ENCODE peak calls at places on chromosomes 4 and X, in eight cellular contexts. V is heart left ventricle, N is lower leg skin, H is body of pancreas, C is thyroid gland, M is uterus, D is upper lobe of left lung, L is suprapubic skin. X is an unnamed sample.

GRCh38 chr4:83150563-83151330 is 36.2 kb upstream of the PLAC8 start:
- DNase-seq in V (no peak), N (no peak), H (no peak), C (no peak), M (peak; percentile 35), D (no peak), L (no peak), X (no peak)

GRCh38 chrX:13398073-13398823 is 78.4 kb upstream of the ATXN3L start:
- DNase-seq in V (peak; percentile 17), N (no peak), H (peak; percentile 32), C (no peak), M (peak; percentile 45), D (peak; percentile 31), L (peak; percentile 66), X (peak; percentile 10)

GRCh38 chr4:56530269-56531148 is 24.9 kb downstream of the ARL9 start:
- DNase-seq in V (peak; percentile 82), N (peak; percentile 96), H (peak; percentile 80), C (peak; percentile 78), M (peak; percentile 91), D (peak; percentile 89), L (peak; percentile 91), X (peak; percentile 54)

GRCh38 chrX:106933538-106933961 is 13.3 kb downstream of the CLDN2 start:
- DNase-seq in V (no peak), N (no peak), H (peak; percentile 28), C (peak; percentile 79), M (peak; percentile 33), D (no peak), L (no peak), X (no peak)

GRCh38 chr4:65508169-65508568 is 162.1 kb downstream of the EPHA5 start:
- DNase-seq in V (no peak), N (no peak), H (no peak), C (no peak), M (no peak), D (no peak), L (no peak), X (peak; percentile 1)

GRCh38 chr4:156473175-156473574 is 498.4 kb downstream of the PDGFC start:
- DNase-seq in V (no peak), N (no peak), H (no peak), C (no peak), M (no peak), D (no peak), L (no peak), X (no peak)

GRCh38 chr4:30536231-30536630 is 183.9 kb upstream of the PCDH7 start:
- DNase-seq in V (no peak), N (no peak), H (no peak), C (no peak), M (no peak), D (no peak), L (no peak), X (no peak)

GRCh38 chr4:154927126-154927525 is 146.1 kb downstream of the RBM46 start:
- DNase-seq in V (no peak), N (no peak), H (no peak), C (no peak), M (no peak), D (no peak), L (no peak), X (no peak)

GRCh38 chr4:156971168-156971601 is 414 bp downstream of the PDGFC start:
- DNase-seq in V (peak; percentile 25), N (peak; percentile 89), H (peak; percentile 48), C (peak; percentile 67), M (peak; percentile 32), D (peak; percentile 36), L (peak; percentile 71), X (no peak)

GRCh38 chr4:159655547-159655946 is 552.7 kb downstream of the RAPGEF2 start:
- DNase-seq in V (no peak), N (no peak), H (no peak), C (no peak), M (no peak), D (no peak), L (no peak), X (peak; percentile 4)

GRCh38 chr4:142355417-142355930 is 490.6 kb downstream of the INPP4B start:
- DNase-seq in V (no peak), N (no peak), H (no peak), C (no peak), M (no peak), D (no peak), L (no peak), X (no peak)

GRCh38 chrX:118493653-118494297 is 1.8 kb upstream of the DOCK11 start:
- DNase-seq in V (no peak), N (peak; percentile 37), H (no peak), C (no peak), M (no peak), D (no peak), L (no peak), X (no peak)

GRCh38 chrX:10157032-10157341 is 212 bp downstream of the CLCN4 start:
- DNase-seq in V (no peak), N (no peak), H (no peak), C (no peak), M (no peak), D (no peak), L (no peak), X (no peak)
- TF ChIP-seq POLR2A in V (no peak), N (no peak), H (peak; percentile 21), C (peak; percentile 20), M (no peak), D (no peak), L (no peak), X (no peak)

DNA sequence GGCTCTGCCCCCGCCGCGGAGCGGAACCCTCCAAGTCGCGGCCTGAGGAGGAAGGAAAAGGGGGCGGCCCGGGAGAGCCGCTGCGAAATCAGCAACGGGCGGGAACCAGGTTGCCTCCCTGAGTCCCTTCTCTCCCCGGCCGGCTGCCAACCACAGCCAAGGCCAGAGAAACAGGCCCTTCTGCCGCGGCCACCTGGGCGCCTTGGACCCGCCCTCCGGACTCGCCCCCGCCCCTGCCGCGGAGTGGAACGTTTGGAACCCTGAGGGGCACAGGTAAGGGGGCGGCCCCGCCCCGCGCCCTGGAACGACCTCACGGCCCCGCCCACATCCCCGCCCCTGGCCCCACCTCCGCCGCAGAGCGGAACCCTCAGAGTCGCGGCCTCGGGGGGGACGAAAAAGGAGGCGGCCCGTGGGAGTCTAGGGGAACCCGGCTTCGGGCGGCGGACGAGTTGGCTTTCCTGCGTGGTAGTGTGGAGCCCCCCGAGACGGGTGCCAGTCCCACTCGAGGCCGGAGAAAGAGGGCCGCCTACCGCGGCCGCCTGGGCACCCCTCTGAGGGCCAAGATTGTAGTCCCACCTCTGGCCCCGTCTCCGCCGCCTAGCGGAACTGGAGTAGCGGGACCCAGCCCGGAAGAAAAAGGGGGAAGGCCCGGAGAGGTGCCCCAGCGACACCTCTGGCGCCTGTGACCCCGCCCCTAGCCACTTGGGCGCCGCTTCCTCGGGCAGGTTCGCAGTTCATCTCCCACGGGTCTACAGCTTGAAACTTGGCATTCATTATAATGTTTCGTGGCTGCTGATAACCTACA is 669 bp upstream of the PHKA2 start:
- DNase-seq in V (peak; percentile 78), N (peak; percentile 95), H (peak; percentile 88), C (peak; percentile 87), M (peak; percentile 78), D (peak; percentile 85), L (peak; percentile 84), X (peak; percentile 22)
- TF ChIP-seq POLR2A in V (peak; percentile 32), N (no peak), H (peak; percentile 65), C (peak; percentile 38), M (no peak), D (peak; percentile 40), L (no peak), X (no peak)

DNA sequence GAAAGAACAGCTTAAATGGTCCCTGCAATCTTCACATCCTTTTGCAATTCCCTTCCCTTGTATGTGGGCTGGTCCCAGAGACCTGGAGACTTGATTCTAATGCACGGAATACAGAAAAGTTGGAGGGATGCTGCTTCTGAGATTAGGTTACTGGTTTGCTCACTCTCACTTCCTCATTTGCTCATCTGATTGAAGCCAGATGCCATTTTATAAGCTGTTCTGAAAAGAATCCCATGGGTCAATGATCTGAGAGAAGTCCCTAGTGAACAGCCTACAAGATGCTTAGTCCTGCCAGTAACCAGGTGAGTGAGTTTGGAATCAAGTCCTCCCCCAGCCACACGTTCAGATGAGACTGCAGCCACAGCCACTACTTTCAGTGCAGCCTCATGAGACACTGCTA is 35.9 kb downstream of the MAGEA1 start:
- DNase-seq in V (no peak), N (no peak), H (no peak), C (no peak), M (no peak), D (no peak), L (no peak), X (no peak)
- TF ChIP-seq POLR2A in V (no peak), N (no peak), H (no peak), C (no peak), M (no peak), D (no peak), L (no peak), X (no peak)

DNA sequence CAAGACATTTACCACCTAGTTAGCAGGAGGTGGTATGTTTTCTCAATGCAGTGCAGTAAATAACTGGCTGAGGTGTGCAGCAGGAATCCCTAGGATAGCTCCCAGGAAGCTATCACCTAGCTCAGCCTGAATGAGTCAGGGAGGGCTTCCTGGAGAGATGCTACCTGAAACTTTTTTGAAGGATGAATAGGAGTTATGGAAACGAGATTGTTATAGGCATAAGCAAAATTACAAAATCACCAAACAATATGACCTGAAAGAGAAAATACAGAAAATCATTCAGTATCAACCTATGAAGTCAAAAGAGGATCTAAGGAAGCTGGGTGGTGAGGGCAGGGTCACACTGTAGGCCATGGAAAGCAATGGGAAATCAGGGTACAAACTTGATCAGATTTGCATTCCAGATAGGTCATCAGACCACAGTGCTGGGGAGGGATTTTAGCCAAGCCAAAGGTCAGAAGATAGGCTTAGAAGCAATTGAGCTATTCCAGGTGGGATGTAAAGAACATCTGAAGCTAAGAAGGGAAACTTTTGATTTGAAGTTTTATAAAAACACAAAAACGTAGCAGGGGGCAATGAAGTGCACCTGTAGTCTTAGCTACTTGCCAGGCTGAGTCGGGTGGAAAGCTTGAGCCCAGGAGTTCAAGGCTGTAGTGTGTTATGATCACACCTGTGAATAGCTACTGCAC is 11.3 kb downstream of the AREG start:
- DNase-seq in V (no peak), N (no peak), H (no peak), C (no peak), M (no peak), D (no peak), L (no peak), X (no peak)
- TF ChIP-seq POLR2A in V (no peak), N (no peak), H (no peak), C (no peak), M (no peak), D (no peak), L (no peak), X (no peak)

DNA sequence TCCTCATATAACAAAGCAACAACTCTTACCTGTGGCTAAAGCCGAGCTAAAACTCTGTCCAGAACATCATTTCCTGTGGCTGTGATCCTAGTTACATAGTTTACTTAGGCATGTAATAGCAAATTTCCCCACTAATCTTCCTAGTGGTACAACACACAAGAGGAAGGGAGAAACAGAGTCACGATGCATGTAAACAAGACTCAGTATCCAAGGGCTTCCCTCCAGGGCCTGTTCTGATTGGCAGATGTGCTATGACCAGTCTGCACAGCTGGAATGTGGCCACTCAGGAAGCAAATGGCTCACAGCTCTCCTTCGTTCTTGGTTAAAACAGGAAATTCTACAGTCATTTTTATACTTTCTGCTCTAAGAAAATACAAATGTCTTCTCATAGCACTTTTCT is 49.2 kb upstream of the PRSS48 start:
- DNase-seq in V (peak; percentile 72), N (no peak), H (no peak), C (peak; percentile 31), M (peak; percentile 54), D (peak; percentile 31), L (peak; percentile 78), X (peak; percentile 8)
- TF ChIP-seq POLR2A in V (no peak), N (no peak), H (peak; percentile 7), C (no peak), M (no peak), D (no peak), L (peak; percentile 3), X (no peak)